ENCODE peak calls at places on chromosome 15, in five cellular contexts. W is non-pigmented ciliary epithelial cell, F is HEK293T, T is NCI-H1092, Q is left ventricle myocardium inferior. H is an unnamed sample.

GRCh38 chr15:65870889-65871533 is 1.7 kb downstream of the RAB11A start:
- DNase-seq in W (no peak), F (peak), T (no peak), Q (no peak), H (peak)

GRCh38 chr15:83106994-83107840 is at the start of gene TM6SF1:
- DNase-seq in W (no peak), F (peak), T (no peak), Q (no peak), H (peak)

GRCh38 chr15:29939404-29939803 is 117.1 kb upstream of the TJP1 start:
- DNase-seq in W (no peak), F (no peak), T (no peak), Q (no peak), H (no peak)

GRCh38 chr15:72249138-72249825 is 18.3 kb upstream of the PKM start:
- DNase-seq in W (no peak), F (no peak), T (no peak), Q (no peak), H (no peak)

GRCh38 chr15:101019351-101019750 is 100.2 kb downstream of the LRRK1 start:
- DNase-seq in W (no peak), F (no peak), T (no peak), Q (no peak), H (no peak)

GRCh38 chr15:89665449-89666146 is 10.3 kb upstream of the KIF7 start:
- DNase-seq in W (no peak), F (peak), T (no peak), Q (peak), H (no peak)

GRCh38 chr15:97791824-97792792 is 168.4 kb upstream of the ARRDC4 start:
- DNase-seq in W (no peak), F (no peak), T (no peak), Q (no peak), H (no peak)

GRCh38 chr15:51380999-51381806 is 39.7 kb downstream of the GLDN start:
- DNase-seq in W (peak), F (peak), T (peak), Q (no peak), H (peak)

GRCh38 chr15:33152502-33153109 is 41.9 kb downstream of the FMN1 start:
- DNase-seq in W (no peak), F (no peak), T (no peak), Q (no peak), H (no peak)

GRCh38 chr15:72682772-72683171 is 3.2 kb downstream of the HIGD2B start:
- DNase-seq in W (no peak), F (no peak), T (no peak), Q (no peak), H (no peak)

GRCh38 chr15:60507596-60508424 is 28.9 kb upstream of the ICE2 start:
- DNase-seq in W (no peak), F (peak), T (no peak), Q (no peak), H (peak)

GRCh38 chr15:73378089-73378488 is 9.3 kb upstream of the HCN4 start:
- DNase-seq in W (no peak), F (no peak), T (no peak), Q (peak), H (no peak)

GRCh38 chr15:76274821-76275220 is 36.4 kb downstream of the ETFA start:
- DNase-seq in W (no peak), F (no peak), T (no peak), Q (no peak), H (no peak)

GRCh38 chr15:69435980-69436379 is 16.6 kb upstream of the RPLP1 start:
- DNase-seq in W (no peak), F (no peak), T (no peak), Q (no peak), H (no peak)

GRCh38 chr15:77748078-77749064 is 115.7 kb upstream of the LINGO1 start:
- DNase-seq in W (no peak), F (no peak), T (no peak), Q (no peak), H (peak)

GRCh38 chr15:101024709-101025108 is 105.6 kb downstream of the LRRK1 start:
- DNase-seq in W (no peak), F (no peak), T (no peak), Q (no peak), H (no peak)

GRCh38 chr15:65521355-65521754 is 3.9 kb upstream of the DPP8 start:
- DNase-seq in W (no peak), F (no peak), T (no peak), Q (no peak), H (no peak)

GRCh38 chr15:62988701-62989100 is 53.8 kb upstream of the TPM1 start:
- DNase-seq in W (no peak), F (no peak), T (no peak), Q (no peak), H (no peak)

GRCh38 chr15:101609742-101610627 is 42.2 kb downstream of the TM2D3 start:
- DNase-seq in W (no peak), F (peak), T (no peak), Q (no peak), H (no peak)

GRCh38 chr15:58704155-58704825 is 45.2 kb downstream of the ADAM10 start:
- DNase-seq in W (no peak), F (no peak), T (no peak), Q (no peak), H (no peak)

GRCh38 chr15:84863480-84864428 is 20.7 kb upstream of the SLC28A1 start:
- DNase-seq in W (no peak), F (no peak), T (no peak), Q (no peak), H (no peak)

GRCh38 chr15:52678036-52678467 is 1.1 kb downstream of the ATOSA start:
- DNase-seq in W (no peak), F (peak), T (no peak), Q (peak), H (peak)

GRCh38 chr15:77160562-77161481 is 89.9 kb upstream of the TSPAN3 start:
- DNase-seq in W (no peak), F (no peak), T (no peak), Q (no peak), H (no peak)

GRCh38 chr15:35123743-35124142 is 38.6 kb upstream of the NANOGP8 start:
- DNase-seq in W (no peak), F (no peak), T (no peak), Q (no peak), H (no peak)

GRCh38 chr15:40440300-40441011 is at the start of gene BAHD1:
- DNase-seq in W (peak), F (peak), T (peak), Q (peak), H (peak)

GRCh38 chr15:63908986-63909385 is 75.2 kb upstream of the HERC1 start:
- DNase-seq in W (no peak), F (no peak), T (no peak), Q (no peak), H (no peak)

GRCh38 chr15:92361321-92362090 is 32.2 kb upstream of the ST8SIA2 start:
- DNase-seq in W (no peak), F (no peak), T (no peak), Q (no peak), H (no peak)

GRCh38 chr15:56763496-56763895 is 30.2 kb upstream of the ZNF280D start:
- DNase-seq in W (no peak), F (no peak), T (no peak), Q (no peak), H (no peak)

GRCh38 chr15:63791236-63791635 is 42.5 kb downstream of the HERC1 start:
- DNase-seq in W (no peak), F (no peak), T (no peak), Q (no peak), H (no peak)

GRCh38 chr15:41517895-41518449 is 4.3 kb upstream of the LTK start:
- DNase-seq in W (no peak), F (no peak), T (no peak), Q (no peak), H (no peak)

GRCh38 chr15:88644741-88645140 is 5.9 kb downstream of the ISG20 start:
- DNase-seq in W (no peak), F (no peak), T (no peak), Q (no peak), H (no peak)

GRCh38 chr15:25608926-25609325 is 170.1 kb upstream of the UBE3A start:
- DNase-seq in W (no peak), F (no peak), T (no peak), Q (no peak), H (no peak)

GRCh38 chr15:59194639-59195325 is 11.9 kb upstream of the LDHAL6B start:
- DNase-seq in W (no peak), F (no peak), T (no peak), Q (no peak), H (no peak)

GRCh38 chr15:80072285-80072684 is 12.8 kb downstream of the ZFAND6 start:
- DNase-seq in W (peak), F (peak), T (peak), Q (no peak), H (peak)

GRCh38 chr15:87863152-87863551 is 393.4 kb downstream of the NTRK3 start:
- DNase-seq in W (no peak), F (no peak), T (no peak), Q (no peak), H (peak)

GRCh38 chr15:63565784-63566183 is 31.4 kb upstream of the FBXL22 start:
- DNase-seq in W (no peak), F (no peak), T (no peak), Q (no peak), H (no peak)

GRCh38 chr15:90915808-90916440 is 12.8 kb downstream of the MAN2A2 start:
- DNase-seq in W (no peak), F (no peak), T (no peak), Q (peak), H (peak)

GRCh38 chr15:85620321-85621044 is 174.2 kb downstream of the KLHL25 start:
- DNase-seq in W (no peak), F (no peak), T (no peak), Q (no peak), H (no peak)

GRCh38 chr15:45948226-45948625 is 313.4 kb downstream of the SQOR start:
- DNase-seq in W (no peak), F (no peak), T (no peak), Q (no peak), H (no peak)